ENCODE peak calls at places on chromosomes 12 and 14, in five cellular contexts. J is K562, C is HepG2, I is GM12891, X is H1. R is an unnamed sample.

GRCh38 chr12:114408415-114408814 is 2.5 kb upstream of the TBX5 start:
- DNase-seq in J (no peak), C (no peak), I (no peak), X (no peak), R (no peak)

GRCh38 chr12:124764451-124764850 is 99.2 kb downstream of the SCARB1 start:
- DNase-seq in J (peak; percentile 47), C (no peak), I (no peak), X (no peak), R (no peak)

GRCh38 chr14:74954232-74954946 is 1.0 kb downstream of the PGF start:
- DNase-seq in J (peak; percentile 40), C (peak; percentile 63), I (no peak), X (no peak), R (no peak)

GRCh38 chr12:51393676-51394545 is 2.7 kb upstream of the GALNT6 start:
- DNase-seq in J (no peak), C (no peak), I (no peak), X (no peak), R (no peak)

GRCh38 chr14:69708049-69708448 is 58.9 kb upstream of the SRSF5 start:
- DNase-seq in J (no peak), C (no peak), I (no peak), X (no peak), R (no peak)

GRCh38 chr14:81533212-81533535 is 479 bp downstream of the SEL1L start:
- DNase-seq in J (no peak), C (no peak), I (no peak), X (no peak), R (no peak)

GRCh38 chr14:100989924-100990323 is 86.4 kb upstream of the RTL1 start:
- DNase-seq in J (no peak), C (no peak), I (no peak), X (no peak), R (no peak)

GRCh38 chr14:24171422-24172260 is at the start of gene REC8:
- DNase-seq in J (no peak), C (no peak), I (peak; percentile 95), X (peak; percentile 97), R (peak; percentile 89)

GRCh38 chr12:108801736-108802665 is 55.4 kb downstream of the SSH1 start:
- DNase-seq in J (no peak), C (no peak), I (no peak), X (peak; percentile 72), R (no peak)

GRCh38 chr14:75559451-75560187 is 18.8 kb upstream of the FLVCR2 start:
- DNase-seq in J (no peak), C (no peak), I (no peak), X (no peak), R (no peak)

GRCh38 chr12:3491938-3492867 is 1.2 kb downstream of the PRMT8 start:
- DNase-seq in J (peak; percentile 72), C (peak; percentile 2), I (peak; percentile 79), X (peak; percentile 51), R (peak; percentile 67)

GRCh38 chr14:66003082-66003740 is 483.0 kb upstream of the CCDC196 start:
- DNase-seq in J (no peak), C (no peak), I (no peak), X (no peak), R (no peak)

GRCh38 chr14:20687362-20688166 is 1.0 kb upstream of the ANG start:
- DNase-seq in J (no peak), C (peak; percentile 91), I (no peak), X (no peak), R (no peak)

GRCh38 chr14:67413806-67414769 is 2.1 kb upstream of the PLEK2 start:
- DNase-seq in J (peak; percentile 70), C (peak; percentile 24), I (no peak), X (peak; percentile 47), R (no peak)

GRCh38 chr14:67410313-67410712 is 1.7 kb downstream of the PLEK2 start:
- DNase-seq in J (peak; percentile 66), C (no peak), I (no peak), X (no peak), R (no peak)

GRCh38 chr14:67411375-67411774 is 590 bp downstream of the PLEK2 start:
- DNase-seq in J (no peak), C (no peak), I (no peak), X (no peak), R (no peak)

GRCh38 chr14:67409461-67409860 is 2.5 kb downstream of the PLEK2 start:
- DNase-seq in J (no peak), C (no peak), I (no peak), X (no peak), R (no peak)

GRCh38 chr14:67411820-67412421 is at the start of gene PLEK2:
- DNase-seq in J (no peak), C (no peak), I (no peak), X (no peak), R (no peak)
- TF ChIP-seq POLR2A in J (no peak), C (no peak), I (no peak), X (no peak), R (no peak)

GRCh38 chr12:12266873-12267634 is at the start of gene LRP6:
- DNase-seq in J (peak; percentile 84), C (peak; percentile 80), I (peak; percentile 86), X (peak; percentile 65), R (peak; percentile 76)

GRCh38 chr12:12266389-12266872 is 413 bp downstream of the LRP6 start:
- DNase-seq in J (no peak), C (no peak), I (no peak), X (no peak), R (no peak)

GRCh38 chr12:12263909-12264308 is 2.9 kb downstream of the LRP6 start:
- DNase-seq in J (no peak), C (no peak), I (no peak), X (no peak), R (no peak)

GRCh38 chr12:12265035-12265434 is 1.8 kb downstream of the LRP6 start:
- DNase-seq in J (no peak), C (no peak), I (no peak), X (no peak), R (no peak)

DNA sequence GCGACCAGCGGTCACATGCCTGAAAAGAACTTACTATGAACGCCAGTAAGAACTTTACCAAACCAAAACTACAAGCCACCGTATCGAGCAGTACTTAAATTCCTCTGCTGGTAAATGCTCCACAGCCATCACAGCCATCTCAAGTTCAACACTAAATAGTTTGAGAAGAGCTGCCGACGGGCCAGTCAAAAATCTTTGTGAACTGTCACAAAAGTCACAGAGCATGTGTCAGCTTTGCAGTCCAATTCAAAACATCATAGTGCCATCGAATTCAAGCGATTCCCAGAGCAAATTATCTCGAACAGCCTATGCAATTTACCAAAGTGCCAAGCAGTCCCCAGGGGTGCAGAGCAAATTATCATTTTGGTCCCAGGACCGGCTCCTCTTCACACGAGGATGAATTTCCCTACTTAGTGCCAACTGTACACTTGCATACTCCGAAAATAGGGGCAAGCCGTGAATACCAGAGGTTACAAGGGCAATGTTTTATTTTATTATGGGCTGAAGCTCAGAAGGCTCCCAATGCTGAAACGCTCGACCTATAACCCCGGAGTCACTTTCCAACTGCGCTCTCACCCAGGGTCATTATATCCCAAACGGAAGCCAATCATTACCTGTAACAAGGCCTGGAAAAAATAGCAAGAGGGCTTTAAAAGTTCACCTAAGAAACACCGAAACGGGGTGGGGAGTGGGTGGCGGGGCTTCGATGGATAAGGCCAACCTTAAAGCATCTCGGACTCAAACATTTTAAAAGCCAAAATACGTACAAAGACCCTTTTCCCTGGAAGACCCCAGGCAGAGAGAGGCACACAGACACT is 1.1 kb downstream of the LRP6 start:
- DNase-seq in J (no peak), C (no peak), I (no peak), X (no peak), R (no peak)
- TF ChIP-seq TAF1 in J (no peak), C (no peak), I (no peak), X (no peak), R (no peak)

GRCh38 chr14:64825498-64825897 is 54.2 kb downstream of the SPTB start:
- DNase-seq in J (no peak), C (no peak), I (no peak), X (no peak), R (no peak)
- TF ChIP-seq POLR2A in J (no peak), C (no peak), I (no peak), X (no peak), R (no peak)

DNA sequence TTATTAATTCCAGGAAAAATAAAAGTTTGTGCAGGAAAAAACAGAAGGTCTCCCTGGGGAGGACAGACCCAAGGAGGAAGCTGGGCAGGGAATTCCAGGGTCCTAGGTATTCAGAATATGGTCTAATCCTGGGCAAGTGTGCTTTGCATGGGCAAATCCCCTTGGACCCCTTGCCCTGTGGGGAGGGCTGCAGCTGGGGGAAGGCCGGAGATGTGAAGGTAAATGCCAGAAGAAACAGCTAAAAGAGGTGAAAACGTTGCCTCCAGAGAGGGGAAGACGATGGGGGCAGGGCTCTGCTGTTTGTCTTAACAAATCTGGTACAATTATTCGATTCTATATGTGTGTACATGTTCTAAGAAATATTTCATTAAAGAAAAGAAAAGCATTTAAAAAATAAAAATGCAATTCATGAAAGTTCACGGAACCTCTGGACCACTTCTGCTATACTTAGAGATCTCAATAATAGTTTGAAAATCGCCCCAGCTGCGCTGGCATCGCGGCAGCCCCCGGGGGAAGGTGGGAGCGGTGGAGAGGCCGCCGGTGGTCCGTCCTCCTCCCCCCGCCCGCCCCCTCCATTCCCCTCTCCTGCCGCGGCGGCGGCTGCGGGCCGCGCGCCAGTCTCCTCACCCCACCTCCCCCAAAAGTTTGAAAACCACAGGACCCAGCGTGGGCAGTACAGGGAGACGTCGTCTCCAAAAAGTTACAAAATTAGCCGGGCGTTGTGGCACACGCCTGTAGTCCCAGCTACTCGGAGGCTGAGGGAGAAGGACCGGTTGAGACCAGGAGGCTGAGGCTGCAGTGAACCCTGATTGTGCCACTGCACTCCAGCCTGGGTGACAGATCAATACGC is 1.5 kb upstream of the PRPF40B start:
- DNase-seq in J (peak; percentile 38), C (no peak), I (no peak), X (no peak), R (no peak)
- TF ChIP-seq TAF1 in J (no peak), C (no peak), I (no peak), X (no peak), R (no peak)

DNA sequence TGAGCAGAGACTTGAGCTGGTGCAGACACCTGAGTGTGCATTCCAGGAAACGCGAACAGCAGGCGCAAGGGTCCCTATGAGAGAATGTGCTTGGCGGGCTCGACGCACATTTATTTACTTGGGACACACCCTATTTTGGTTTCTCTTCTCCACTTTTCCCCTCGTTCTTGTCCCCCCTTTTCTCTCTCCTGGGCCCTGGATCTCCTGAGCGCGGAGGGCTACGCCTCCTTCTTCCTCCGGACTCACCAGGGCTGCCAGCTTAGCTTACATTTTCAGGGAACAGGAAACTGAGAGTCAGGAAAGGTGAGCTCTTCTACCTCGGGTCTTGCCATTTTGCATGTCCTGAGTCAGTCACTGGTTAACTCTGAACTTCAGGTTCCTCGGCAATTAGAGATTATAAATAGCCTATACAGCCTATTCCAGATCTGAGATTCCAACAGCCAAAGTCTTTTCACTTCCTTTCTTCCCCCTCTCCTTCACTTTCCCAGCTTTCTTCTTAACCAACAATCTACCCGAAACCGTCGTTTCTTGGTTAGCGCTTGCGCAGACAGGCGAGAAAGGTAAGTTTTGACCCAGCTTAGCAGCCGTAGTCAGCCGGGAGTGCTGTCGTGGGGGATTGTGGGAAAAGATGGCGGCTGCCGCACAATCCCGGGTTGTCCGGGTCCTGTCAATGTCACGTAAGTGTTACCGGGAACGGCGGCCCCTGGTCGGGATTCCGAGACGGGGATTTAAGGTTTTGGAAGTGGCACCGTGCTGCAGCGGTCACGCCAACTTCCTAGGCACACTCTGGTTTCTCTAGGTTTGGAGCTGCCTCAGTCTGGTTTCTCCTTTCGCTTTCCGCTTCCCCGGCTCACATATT is at the start of the genes AKAP3 and NDUFA9:
- DNase-seq in J (peak; percentile 71), C (peak; percentile 72), I (peak; percentile 21), X (peak; percentile 51), R (peak; percentile 28)
- TF ChIP-seq POLR2A in J (peak; percentile 90), C (peak; percentile 67), I (peak; percentile 91), X (no peak), R (peak; percentile 94)